ENCODE peak calls at places on chromosomes 3 and 15, in eight cellular contexts. One of them, this sample, is unnamed.

GRCh38 chr15:80586141-80586540 is 109.0 kb upstream of the ABHD17C start:
- DNase-seq in GM12878: no peak
- DNase-seq in left ventricle myocardium inferior: no peak
- DNase-seq in tibial nerve: no peak
- DNase-seq in cardiac muscle cell: no peak
- DNase-seq in CD8-positive, alpha-beta T cell: no peak
- DNase-seq in keratinocyte: no peak
- DNase-seq in fibroblast of lung: no peak
- DNase-seq in this sample: no peak

GRCh38 chr15:60009581-60010379 is 5.7 kb downstream of the FOXB1 start:
- DNase-seq in CD8-positive, alpha-beta T cell: no peak
- DNase-seq in fibroblast of lung: no peak
- DNase-seq in cardiac muscle cell: no peak
- DNase-seq in keratinocyte: no peak
- DNase-seq in left ventricle myocardium inferior: no peak
- DNase-seq in tibial nerve: no peak
- DNase-seq in GM12878: no peak
- DNase-seq in this sample: no peak

GRCh38 chr15:83747050-83747717 is 93.3 kb downstream of the ADAMTSL3 start:
- DNase-seq in keratinocyte: no peak
- DNase-seq in CD8-positive, alpha-beta T cell: no peak
- DNase-seq in tibial nerve: peak; percentile 61
- DNase-seq in cardiac muscle cell: peak; percentile 84
- DNase-seq in fibroblast of lung: peak; percentile 15
- DNase-seq in GM12878: no peak
- DNase-seq in left ventricle myocardium inferior: no peak
- DNase-seq in this sample: no peak

GRCh38 chr3:67655364-67656121 is 1.1 kb upstream of the SUCLG2 start:
- DNase-seq in GM12878: peak; percentile 57
- DNase-seq in left ventricle myocardium inferior: no peak
- DNase-seq in tibial nerve: no peak
- DNase-seq in fibroblast of lung: no peak
- DNase-seq in CD8-positive, alpha-beta T cell: peak; percentile 80
- DNase-seq in cardiac muscle cell: no peak
- DNase-seq in keratinocyte: no peak
- DNase-seq in this sample: peak; percentile 75

GRCh38 chr3:69785769-69786311 is 46.6 kb downstream of the MITF start:
- DNase-seq in keratinocyte: no peak
- DNase-seq in cardiac muscle cell: no peak
- DNase-seq in GM12878: no peak
- DNase-seq in CD8-positive, alpha-beta T cell: no peak
- DNase-seq in fibroblast of lung: no peak
- DNase-seq in tibial nerve: no peak
- DNase-seq in left ventricle myocardium inferior: no peak
- DNase-seq in this sample: no peak

GRCh38 chr3:182782149-182782548 is 11.2 kb upstream of the ATP11B start:
- DNase-seq in left ventricle myocardium inferior: no peak
- DNase-seq in keratinocyte: no peak
- DNase-seq in GM12878: no peak
- DNase-seq in fibroblast of lung: no peak
- DNase-seq in tibial nerve: no peak
- DNase-seq in CD8-positive, alpha-beta T cell: no peak
- DNase-seq in cardiac muscle cell: no peak
- DNase-seq in this sample: no peak

GRCh38 chr3:61591300-61591699 is 29.9 kb downstream of the PTPRG start:
- DNase-seq in fibroblast of lung: no peak
- DNase-seq in cardiac muscle cell: no peak
- DNase-seq in keratinocyte: no peak
- DNase-seq in left ventricle myocardium inferior: no peak
- DNase-seq in GM12878: no peak
- DNase-seq in tibial nerve: no peak
- DNase-seq in CD8-positive, alpha-beta T cell: no peak
- DNase-seq in this sample: no peak

GRCh38 chr3:10602769-10603768 is 97.7 kb upstream of the ATP2B2 start:
- DNase-seq in left ventricle myocardium inferior: no peak
- DNase-seq in keratinocyte: no peak
- DNase-seq in cardiac muscle cell: no peak
- DNase-seq in fibroblast of lung: no peak
- DNase-seq in GM12878: peak; percentile 37
- DNase-seq in CD8-positive, alpha-beta T cell: peak; percentile 69
- DNase-seq in tibial nerve: no peak
- DNase-seq in this sample: peak; percentile 16

GRCh38 chr3:40237892-40238571 is 71.5 kb upstream of the EIF1B start:
- DNase-seq in keratinocyte: no peak
- DNase-seq in GM12878: no peak
- DNase-seq in CD8-positive, alpha-beta T cell: no peak
- DNase-seq in fibroblast of lung: peak; percentile 2
- DNase-seq in cardiac muscle cell: peak; percentile 42
- DNase-seq in left ventricle myocardium inferior: no peak
- DNase-seq in tibial nerve: no peak
- DNase-seq in this sample: no peak

GRCh38 chr3:120094776-120095225 is 554 bp upstream of the GSK3B start:
- DNase-seq in keratinocyte: peak; percentile 97
- DNase-seq in cardiac muscle cell: peak; percentile 100
- DNase-seq in GM12878: peak; percentile 99
- DNase-seq in left ventricle myocardium inferior: peak; percentile 97
- DNase-seq in fibroblast of lung: peak; percentile 100
- DNase-seq in CD8-positive, alpha-beta T cell: peak; percentile 100
- DNase-seq in tibial nerve: peak; percentile 100
- DNase-seq in this sample: peak; percentile 100

GRCh38 chr3:58059349-58060321 is 51.4 kb downstream of the FLNB start:
- DNase-seq in cardiac muscle cell: peak; percentile 80
- DNase-seq in CD8-positive, alpha-beta T cell: no peak
- DNase-seq in tibial nerve: no peak
- DNase-seq in GM12878: no peak
- DNase-seq in left ventricle myocardium inferior: no peak
- DNase-seq in keratinocyte: no peak
- DNase-seq in fibroblast of lung: peak; percentile 95
- DNase-seq in this sample: no peak

GRCh38 chr15:63331456-63331855 is 50.2 kb downstream of the CA12 start:
- DNase-seq in tibial nerve: no peak
- DNase-seq in keratinocyte: peak; percentile 67
- DNase-seq in left ventricle myocardium inferior: no peak
- DNase-seq in fibroblast of lung: peak; percentile 50
- DNase-seq in cardiac muscle cell: peak; percentile 11
- DNase-seq in GM12878: no peak
- DNase-seq in CD8-positive, alpha-beta T cell: no peak
- DNase-seq in this sample: no peak

GRCh38 chr15:78709263-78709882 is 68.4 kb upstream of the CHRNB4 start:
- DNase-seq in left ventricle myocardium inferior: peak; percentile 62
- DNase-seq in fibroblast of lung: no peak
- DNase-seq in CD8-positive, alpha-beta T cell: peak; percentile 63
- DNase-seq in cardiac muscle cell: peak; percentile 49
- DNase-seq in tibial nerve: peak; percentile 54
- DNase-seq in GM12878: no peak
- DNase-seq in keratinocyte: no peak
- DNase-seq in this sample: peak; percentile 20

GRCh38 chr15:91694131-91694828 is 159.2 kb upstream of the SLCO3A1 start:
- DNase-seq in cardiac muscle cell: peak; percentile 90
- DNase-seq in keratinocyte: no peak
- DNase-seq in GM12878: no peak
- DNase-seq in CD8-positive, alpha-beta T cell: no peak
- DNase-seq in left ventricle myocardium inferior: peak; percentile 39
- DNase-seq in fibroblast of lung: peak; percentile 90
- DNase-seq in tibial nerve: peak; percentile 45
- DNase-seq in this sample: no peak

DNA sequence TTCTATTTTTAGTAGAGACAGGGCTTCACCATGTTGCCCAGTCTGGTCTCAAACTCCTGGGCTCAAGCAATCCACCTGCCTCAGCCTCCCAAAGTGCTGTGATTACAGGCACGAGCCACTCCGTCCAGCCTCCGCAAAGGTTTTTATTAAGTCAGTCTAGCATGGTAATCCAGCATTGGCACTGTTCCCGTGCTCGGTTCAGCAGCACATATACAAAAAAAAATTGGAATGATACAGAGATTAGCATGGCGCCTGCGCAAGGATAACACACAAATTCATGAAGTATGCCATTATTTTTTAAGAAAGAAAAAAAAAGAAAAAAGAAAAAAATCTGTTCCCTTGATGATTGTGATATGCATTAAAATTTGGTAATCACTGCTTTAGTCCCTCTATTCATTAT is 8.5 kb downstream of the CKMT1A start:
- DNase-seq in fibroblast of lung: no peak
- DNase-seq in GM12878: no peak
- DNase-seq in keratinocyte: no peak
- DNase-seq in cardiac muscle cell: no peak
- DNase-seq in left ventricle myocardium inferior: no peak
- DNase-seq in tibial nerve: no peak
- DNase-seq in CD8-positive, alpha-beta T cell: no peak
- DNase-seq in this sample: no peak
- H3K4me3 ChIP-seq in fibroblast of lung: no peak overlapping the region
- H3K4me3 ChIP-seq in GM12878: no peak overlapping the region
- H3K4me3 ChIP-seq in keratinocyte: no peak overlapping the region
- H3K4me3 ChIP-seq in cardiac muscle cell: no peak overlapping the region
- H3K4me3 ChIP-seq in left ventricle myocardium inferior: no peak overlapping the region
- H3K4me3 ChIP-seq in tibial nerve: no peak overlapping the region
- H3K4me3 ChIP-seq in CD8-positive, alpha-beta T cell: no peak overlapping the region
- H3K4me3 ChIP-seq in this sample: no peak overlapping the region

DNA sequence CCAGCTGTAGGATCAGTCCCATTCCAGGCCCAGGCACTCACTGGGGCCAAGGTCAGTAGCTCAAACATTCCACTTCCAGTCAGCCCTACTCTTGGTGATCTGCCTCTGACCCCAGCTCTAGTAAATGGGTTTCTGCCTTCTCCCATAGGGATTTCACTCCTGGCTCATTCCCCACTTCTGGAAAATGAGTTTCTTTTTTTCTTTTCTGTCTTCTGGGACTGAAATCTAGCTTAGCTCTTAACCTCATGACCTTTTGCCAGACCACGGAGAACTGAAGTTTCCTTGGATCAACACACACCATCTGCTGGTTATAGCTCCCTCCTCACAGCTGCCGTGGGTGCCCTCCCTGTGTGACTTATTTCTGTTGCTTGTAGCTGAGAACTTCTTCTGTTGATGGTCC is 21.3 kb downstream of the MME start:
- DNase-seq in tibial nerve: no peak
- DNase-seq in keratinocyte: no peak
- DNase-seq in GM12878: no peak
- DNase-seq in left ventricle myocardium inferior: peak; percentile 18
- DNase-seq in cardiac muscle cell: peak; percentile 57
- DNase-seq in fibroblast of lung: peak; percentile 39
- DNase-seq in CD8-positive, alpha-beta T cell: no peak
- DNase-seq in this sample: no peak
- H3K9me3 ChIP-seq in tibial nerve: no peaks in the 10 kb centered on the region
- H3K9me3 ChIP-seq in keratinocyte: no peaks in the 10 kb centered on the region
- H3K9me3 ChIP-seq in GM12878: no peaks in the 10 kb centered on the region
- H3K9me3 ChIP-seq in left ventricle myocardium inferior: peaks cover 15% of the 10 kb centered on the region
- H3K9me3 ChIP-seq in cardiac muscle cell: no peaks in the 10 kb centered on the region
- H3K9me3 ChIP-seq in fibroblast of lung: no peaks in the 10 kb centered on the region
- H3K9me3 ChIP-seq in CD8-positive, alpha-beta T cell: no peaks in the 10 kb centered on the region
- H3K9me3 ChIP-seq in this sample: no peaks in the 10 kb centered on the region

GRCh38 chr15:70088887-70089691 is 8.6 kb downstream of the TLE3 start:
- DNase-seq in GM12878: no peak
- DNase-seq in tibial nerve: peak; percentile 45
- DNase-seq in CD8-positive, alpha-beta T cell: no peak
- DNase-seq in cardiac muscle cell: peak; percentile 59
- DNase-seq in left ventricle myocardium inferior: peak; percentile 55
- DNase-seq in fibroblast of lung: peak; percentile 79
- DNase-seq in keratinocyte: no peak
- DNase-seq in this sample: no peak
- H3K4me1 ChIP-seq in GM12878: peaks cover 30% of the 10 kb centered on the region
- H3K4me1 ChIP-seq in tibial nerve: peaks cover 95% of the 10 kb centered on the region
- H3K4me1 ChIP-seq in CD8-positive, alpha-beta T cell: peaks cover 70% of the 10 kb centered on the region
- H3K4me1 ChIP-seq in cardiac muscle cell: peaks cover 32% of the 10 kb centered on the region
- H3K4me1 ChIP-seq in left ventricle myocardium inferior: peaks cover 68% of the 10 kb centered on the region
- H3K4me1 ChIP-seq in fibroblast of lung: peaks cover 17% of the 10 kb centered on the region
- H3K4me1 ChIP-seq in keratinocyte: peaks cover 30% of the 10 kb centered on the region
- H3K4me1 ChIP-seq in this sample: peaks cover 18% of the 10 kb centered on the region

DNA sequence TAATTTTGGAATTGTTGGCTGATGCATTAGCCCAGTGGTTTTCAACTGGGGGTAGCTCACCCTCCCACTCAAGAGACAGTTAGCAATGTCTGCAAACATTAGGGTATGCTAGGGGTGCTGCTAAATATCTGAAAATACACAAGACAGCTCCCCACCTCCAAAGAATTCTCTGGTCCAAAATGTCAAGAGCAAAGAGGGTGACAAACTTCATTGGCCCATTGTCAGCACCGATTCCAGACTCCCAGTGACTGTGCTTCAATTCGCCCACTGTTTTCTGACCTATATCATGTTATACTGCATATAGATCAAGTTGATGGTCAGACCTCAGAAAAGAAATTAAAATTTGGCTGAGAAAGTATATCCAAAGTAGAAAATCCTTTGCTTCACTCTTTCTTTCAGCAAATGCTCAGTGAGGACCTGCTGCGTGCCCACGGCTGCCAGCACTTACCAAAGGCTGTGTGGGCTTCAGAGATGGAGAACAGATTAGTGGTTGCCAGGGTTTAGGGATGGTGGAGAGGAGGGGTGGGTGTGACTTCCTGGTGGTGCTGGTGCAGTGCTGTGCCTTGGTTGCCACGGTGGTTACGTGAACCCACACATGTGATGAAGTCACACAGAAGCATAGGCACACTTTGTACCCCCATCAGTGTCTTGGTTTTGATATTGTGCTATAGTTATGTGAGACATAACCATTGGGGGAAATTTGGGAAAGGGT is 204.0 kb downstream of the PLCL2 start:
- DNase-seq in keratinocyte: no peak
- DNase-seq in CD8-positive, alpha-beta T cell: peak; percentile 50
- DNase-seq in tibial nerve: no peak
- DNase-seq in left ventricle myocardium inferior: no peak
- DNase-seq in GM12878: no peak
- DNase-seq in fibroblast of lung: no peak
- DNase-seq in cardiac muscle cell: no peak
- DNase-seq in this sample: no peak
- H3K4me3 ChIP-seq in keratinocyte: no peak overlapping the region
- H3K4me3 ChIP-seq in CD8-positive, alpha-beta T cell: no peak overlapping the region
- H3K4me3 ChIP-seq in tibial nerve: no peak overlapping the region
- H3K4me3 ChIP-seq in left ventricle myocardium inferior: no peak overlapping the region
- H3K4me3 ChIP-seq in GM12878: no peak overlapping the region
- H3K4me3 ChIP-seq in fibroblast of lung: no peak overlapping the region
- H3K4me3 ChIP-seq in cardiac muscle cell: no peak overlapping the region
- H3K4me3 ChIP-seq in this sample: no peak overlapping the region

GRCh38 chr3:26521261-26521660 is 101.3 kb upstream of the LRRC3B start:
- DNase-seq in keratinocyte: no peak
- DNase-seq in left ventricle myocardium inferior: no peak
- DNase-seq in cardiac muscle cell: no peak
- DNase-seq in tibial nerve: no peak
- DNase-seq in fibroblast of lung: no peak
- DNase-seq in GM12878: no peak
- DNase-seq in CD8-positive, alpha-beta T cell: no peak
- DNase-seq in this sample: no peak

GRCh38 chr3:26522919-26523318 is 99.7 kb upstream of the LRRC3B start:
- DNase-seq in keratinocyte: no peak
- DNase-seq in CD8-positive, alpha-beta T cell: no peak
- DNase-seq in cardiac muscle cell: no peak
- DNase-seq in tibial nerve: no peak
- DNase-seq in fibroblast of lung: no peak
- DNase-seq in left ventricle myocardium inferior: no peak
- DNase-seq in GM12878: no peak
- DNase-seq in this sample: no peak
- H3K9me3 ChIP-seq in keratinocyte: no peaks in the 10 kb centered on the region
- H3K9me3 ChIP-seq in CD8-positive, alpha-beta T cell: no peaks in the 10 kb centered on the region
- H3K9me3 ChIP-seq in cardiac muscle cell: no peaks in the 10 kb centered on the region
- H3K9me3 ChIP-seq in tibial nerve: peaks cover 4% of the 10 kb centered on the region
- H3K9me3 ChIP-seq in fibroblast of lung: no peaks in the 10 kb centered on the region
- H3K9me3 ChIP-seq in left ventricle myocardium inferior: peaks cover 45% of the 10 kb centered on the region
- H3K9me3 ChIP-seq in GM12878: no peaks in the 10 kb centered on the region
- H3K9me3 ChIP-seq in this sample: peaks cover 3% of the 10 kb centered on the region

DNA sequence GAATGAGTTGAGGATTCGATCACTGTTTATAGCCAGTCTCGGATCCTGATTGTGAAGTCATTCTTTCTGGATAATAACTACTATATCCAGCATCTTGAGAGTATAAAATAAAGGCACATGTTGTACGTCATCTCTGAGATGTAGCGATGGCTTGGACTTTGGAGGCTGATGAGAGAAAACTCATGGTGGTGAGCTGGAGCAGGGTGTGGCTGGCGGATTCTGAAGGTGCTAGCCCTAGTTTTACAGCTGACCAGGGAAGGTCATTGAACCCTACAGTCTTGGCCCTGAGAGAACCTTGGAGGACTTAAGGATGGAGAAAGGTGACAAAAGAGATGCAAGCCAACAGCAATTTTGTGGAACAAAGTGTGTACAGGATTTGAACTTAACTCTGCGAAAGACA is 153.8 kb downstream of the IGF1R start:
- DNase-seq in keratinocyte: no peak
- DNase-seq in cardiac muscle cell: no peak
- DNase-seq in CD8-positive, alpha-beta T cell: no peak
- DNase-seq in GM12878: no peak
- DNase-seq in fibroblast of lung: no peak
- DNase-seq in left ventricle myocardium inferior: no peak
- DNase-seq in tibial nerve: no peak
- DNase-seq in this sample: no peak
- H3K4me1 ChIP-seq in keratinocyte: peaks cover 45% of the 10 kb centered on the region
- H3K4me1 ChIP-seq in cardiac muscle cell: peaks cover 27% of the 10 kb centered on the region
- H3K4me1 ChIP-seq in CD8-positive, alpha-beta T cell: peaks cover 38% of the 10 kb centered on the region
- H3K4me1 ChIP-seq in GM12878: no peaks in the 10 kb centered on the region
- H3K4me1 ChIP-seq in fibroblast of lung: peaks cover 18% of the 10 kb centered on the region
- H3K4me1 ChIP-seq in left ventricle myocardium inferior: peaks cover 68% of the 10 kb centered on the region
- H3K4me1 ChIP-seq in tibial nerve: peaks cover 65% of the 10 kb centered on the region
- H3K4me1 ChIP-seq in this sample: no peaks in the 10 kb centered on the region